ENCODE peak calls at places on chromosomes 16 and 17, in five cellular contexts. One of them, this sample, is unnamed.

GRCh38 chr16:79871906-79872305 is 271.4 kb upstream of the MAF start:
- DNase-seq in prostate gland: no peak
- DNase-seq in IMR-90: no peak
- DNase-seq in Peyer's patch: no peak
- DNase-seq in transverse colon: no peak
- DNase-seq in this sample: no peak

GRCh38 chr17:47692895-47693666 is 880 bp upstream of the TBKBP1 start:
- DNase-seq in Peyer's patch: no peak
- DNase-seq in transverse colon: no peak
- DNase-seq in IMR-90: no peak
- DNase-seq in prostate gland: no peak
- DNase-seq in this sample: no peak

GRCh38 chr17:39924691-39925055 is 2.7 kb downstream of the ORMDL3 start:
- DNase-seq in IMR-90: no peak
- DNase-seq in Peyer's patch: no peak
- DNase-seq in prostate gland: no peak
- DNase-seq in transverse colon: no peak
- DNase-seq in this sample: no peak

GRCh38 chr17:52170963-52171572 is 12.6 kb upstream of the CA10 start:
- DNase-seq in IMR-90: no peak
- DNase-seq in Peyer's patch: no peak
- DNase-seq in transverse colon: no peak
- DNase-seq in prostate gland: peak; percentile 14
- DNase-seq in this sample: peak; percentile 8

GRCh38 chr17:6756425-6757012 is 673 bp downstream of the XAF1 start:
- DNase-seq in IMR-90: no peak
- DNase-seq in Peyer's patch: no peak
- DNase-seq in prostate gland: no peak
- DNase-seq in transverse colon: no peak
- DNase-seq in this sample: no peak

GRCh38 chr17:31211352-31212012 is 85.6 kb downstream of the OMG start:
- DNase-seq in prostate gland: no peak
- DNase-seq in IMR-90: peak; percentile 51
- DNase-seq in Peyer's patch: no peak
- DNase-seq in transverse colon: no peak
- DNase-seq in this sample: no peak

GRCh38 chr17:38324732-38325131 is 19.0 kb downstream of the GPR179 start:
- DNase-seq in Peyer's patch: no peak
- DNase-seq in transverse colon: no peak
- DNase-seq in IMR-90: no peak
- DNase-seq in prostate gland: no peak
- DNase-seq in this sample: no peak

GRCh38 chr17:55572599-55572998 is 61.3 kb upstream of the SMIM36 start:
- DNase-seq in Peyer's patch: no peak
- DNase-seq in transverse colon: no peak
- DNase-seq in IMR-90: no peak
- DNase-seq in prostate gland: no peak
- DNase-seq in this sample: no peak

GRCh38 chr16:47905771-47906170 is 250.0 kb downstream of the ABCC12 start:
- DNase-seq in transverse colon: no peak
- DNase-seq in IMR-90: peak; percentile 63
- DNase-seq in prostate gland: no peak
- DNase-seq in Peyer's patch: no peak
- DNase-seq in this sample: no peak

GRCh38 chr16:69444873-69445517 is 20.6 kb downstream of the CYB5B start:
- DNase-seq in transverse colon: no peak
- DNase-seq in IMR-90: peak; percentile 45
- DNase-seq in Peyer's patch: no peak
- DNase-seq in prostate gland: no peak
- DNase-seq in this sample: peak; percentile 39

GRCh38 chr17:45578516-45579455 is 88.3 kb upstream of the PLEKHM1 start:
- DNase-seq in prostate gland: no peak
- DNase-seq in transverse colon: no peak
- DNase-seq in IMR-90: no peak
- DNase-seq in Peyer's patch: no peak
- DNase-seq in this sample: no peak

GRCh38 chr17:79090503-79091372 is 16.1 kb downstream of the ENGASE start:
- DNase-seq in transverse colon: no peak
- DNase-seq in IMR-90: no peak
- DNase-seq in Peyer's patch: no peak
- DNase-seq in prostate gland: no peak
- DNase-seq in this sample: no peak

GRCh38 chr16:31055613-31056012 is 18.4 kb downstream of the ZNF668 start:
- DNase-seq in IMR-90: no peak
- DNase-seq in Peyer's patch: no peak
- DNase-seq in transverse colon: no peak
- DNase-seq in prostate gland: no peak
- DNase-seq in this sample: no peak

GRCh38 chr17:57766307-57766943 is 21.3 kb upstream of the CCDC182 start:
- DNase-seq in Peyer's patch: no peak
- DNase-seq in prostate gland: peak; percentile 62
- DNase-seq in transverse colon: no peak
- DNase-seq in IMR-90: no peak
- DNase-seq in this sample: no peak

GRCh38 chr17:31499771-31500554 is 108.5 kb downstream of the RAB11FIP4 start:
- DNase-seq in prostate gland: no peak
- DNase-seq in Peyer's patch: no peak
- DNase-seq in transverse colon: peak; percentile 36
- DNase-seq in IMR-90: peak; percentile 22
- DNase-seq in this sample: no peak

GRCh38 chr16:15498427-15499175 is 64.2 kb downstream of the BMERB1 start:
- DNase-seq in Peyer's patch: no peak
- DNase-seq in transverse colon: no peak
- DNase-seq in IMR-90: peak; percentile 71
- DNase-seq in prostate gland: no peak
- DNase-seq in this sample: no peak

GRCh38 chr16:88459366-88460055 is 6.4 kb downstream of the ZFPM1 start:
- DNase-seq in Peyer's patch: no peak
- DNase-seq in prostate gland: no peak
- DNase-seq in transverse colon: no peak
- DNase-seq in IMR-90: no peak
- DNase-seq in this sample: no peak
- TF ChIP-seq POLR2A in Peyer's patch: no peak
- TF ChIP-seq POLR2A in prostate gland: no peak
- TF ChIP-seq POLR2A in transverse colon: no peak
- TF ChIP-seq POLR2A in IMR-90: no peak
- TF ChIP-seq POLR2A in this sample: no peak

DNA sequence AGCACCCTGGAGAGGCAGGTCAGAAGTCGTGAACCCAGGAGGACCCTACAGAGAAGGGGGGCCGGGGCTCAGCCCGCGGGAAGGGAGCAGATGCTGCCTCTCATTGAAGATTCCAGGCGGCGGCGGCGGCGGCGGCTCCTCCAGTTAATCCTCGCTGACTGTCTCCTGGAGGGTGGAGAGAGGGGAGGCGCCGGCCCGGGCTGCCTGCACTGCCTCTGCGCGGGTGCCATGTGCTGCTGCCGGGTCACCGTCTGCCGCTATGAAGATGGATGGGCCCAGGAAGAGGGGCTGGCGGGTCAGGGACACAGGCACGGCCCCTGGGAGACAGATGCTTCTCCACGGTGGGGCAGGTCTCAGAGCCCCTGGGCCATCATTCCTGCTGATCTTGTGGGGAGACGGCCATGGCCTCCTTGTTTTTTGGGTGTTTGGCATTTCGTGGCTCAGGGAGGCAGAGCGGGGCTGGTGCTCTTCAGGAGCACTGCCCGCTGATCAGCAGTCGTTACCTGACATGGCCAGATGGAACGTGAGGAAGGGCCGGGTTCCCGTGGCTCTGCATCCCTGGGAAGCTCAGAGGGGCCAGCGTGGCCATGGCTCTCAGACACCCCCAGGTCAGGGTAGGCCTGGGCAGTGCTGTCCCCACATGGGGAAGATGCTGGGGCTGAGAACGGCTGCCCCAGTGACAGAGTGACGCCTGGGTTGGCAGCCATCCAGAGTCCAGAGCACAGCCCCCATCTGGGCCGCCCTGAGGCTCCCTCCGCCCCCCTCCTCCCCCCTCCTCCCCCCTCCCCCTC is 36.1 kb downstream of the GINS2 start:
- DNase-seq in prostate gland: no peak
- DNase-seq in transverse colon: peak; percentile 61
- DNase-seq in IMR-90: peak; percentile 38
- DNase-seq in Peyer's patch: no peak
- DNase-seq in this sample: peak; percentile 81
- TF ChIP-seq POLR2A in prostate gland: no peak
- TF ChIP-seq POLR2A in transverse colon: no peak
- TF ChIP-seq POLR2A in IMR-90: no peak
- TF ChIP-seq POLR2A in Peyer's patch: no peak
- TF ChIP-seq POLR2A in this sample: no peak

DNA sequence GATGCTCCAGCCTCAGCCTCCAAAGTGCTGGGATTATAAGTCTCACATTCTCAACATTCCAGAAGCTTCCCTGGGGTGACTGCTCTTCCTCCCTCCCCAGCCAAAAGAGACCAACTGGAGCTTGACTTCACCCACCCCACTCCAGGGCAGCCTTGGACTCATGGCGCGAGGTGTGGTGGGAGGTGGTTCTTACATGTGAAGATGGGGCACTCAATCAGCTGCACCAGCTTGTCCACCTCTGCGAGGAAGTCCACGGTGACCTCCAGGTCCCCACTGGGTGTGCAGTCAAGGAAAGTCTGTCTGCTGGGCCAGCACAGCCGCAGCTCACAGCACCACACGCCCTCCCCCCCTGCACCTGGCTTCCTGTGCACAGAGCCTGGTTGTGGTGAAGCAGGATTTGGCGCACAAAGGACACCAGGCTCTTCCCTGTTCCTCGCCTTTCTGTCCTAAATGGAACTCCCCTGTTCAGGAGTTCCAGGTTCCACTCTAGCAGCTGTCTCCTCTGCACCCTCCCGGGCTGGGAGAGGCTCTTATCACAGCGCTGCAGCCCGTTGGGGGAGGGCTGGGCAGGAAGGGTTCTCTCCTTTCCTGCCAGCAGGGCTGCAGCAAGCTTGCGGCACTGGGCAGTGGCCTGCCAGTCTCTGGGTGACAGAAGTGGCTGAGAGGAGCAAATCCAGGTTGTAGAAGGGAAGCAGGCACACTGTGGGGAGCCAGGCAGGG is 9.7 kb upstream of the MTSS2 start:
- DNase-seq in prostate gland: no peak
- DNase-seq in Peyer's patch: no peak
- DNase-seq in IMR-90: no peak
- DNase-seq in transverse colon: peak; percentile 47
- DNase-seq in this sample: peak; percentile 92
- TF ChIP-seq POLR2A in prostate gland: no peak
- TF ChIP-seq POLR2A in Peyer's patch: no peak
- TF ChIP-seq POLR2A in IMR-90: no peak
- TF ChIP-seq POLR2A in transverse colon: no peak
- TF ChIP-seq POLR2A in this sample: no peak

GRCh38 chr17:77269696-77270681 is 129.2 kb downstream of the SEC14L1 start:
- DNase-seq in Peyer's patch: no peak
- DNase-seq in prostate gland: no peak
- DNase-seq in IMR-90: no peak
- DNase-seq in transverse colon: no peak
- DNase-seq in this sample: no peak

GRCh38 chr17:77271421-77271820 is 130.7 kb downstream of the SEC14L1 start:
- DNase-seq in IMR-90: no peak
- DNase-seq in prostate gland: no peak
- DNase-seq in Peyer's patch: no peak
- DNase-seq in transverse colon: no peak
- DNase-seq in this sample: no peak

GRCh38 chr17:77264617-77265230 is 124.0 kb downstream of the SEC14L1 start:
- DNase-seq in Peyer's patch: no peak
- DNase-seq in prostate gland: no peak
- DNase-seq in transverse colon: no peak
- DNase-seq in IMR-90: no peak
- DNase-seq in this sample: no peak

GRCh38 chr17:77266213-77266612 is 125.4 kb downstream of the SEC14L1 start:
- DNase-seq in IMR-90: no peak
- DNase-seq in Peyer's patch: no peak
- DNase-seq in transverse colon: no peak
- DNase-seq in prostate gland: no peak
- DNase-seq in this sample: no peak

DNA sequence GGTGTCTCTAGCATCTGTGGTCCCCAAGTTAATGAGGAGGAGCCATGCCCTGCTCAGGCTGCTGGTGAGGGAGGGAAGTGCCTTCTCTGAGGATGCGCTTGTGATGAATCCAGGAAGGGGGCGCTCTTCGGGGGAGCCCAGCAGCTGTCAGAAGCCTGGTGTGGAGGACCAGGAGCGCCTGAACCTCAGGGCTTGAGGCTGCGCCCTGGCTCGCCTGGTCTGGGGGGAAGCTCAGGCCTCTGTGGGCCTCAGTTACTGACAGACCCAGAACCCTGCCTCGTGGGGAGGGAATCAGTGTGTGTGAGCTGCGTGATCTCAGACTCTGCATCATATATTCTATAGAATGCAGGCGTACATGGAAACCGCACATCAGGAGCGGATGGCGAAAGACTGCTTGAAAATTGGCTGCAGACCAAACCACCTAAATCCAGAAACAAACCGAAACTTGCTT is 126.1 kb downstream of the SEC14L1 start:
- DNase-seq in Peyer's patch: no peak
- DNase-seq in transverse colon: no peak
- DNase-seq in IMR-90: peak; percentile 23
- DNase-seq in prostate gland: no peak
- DNase-seq in this sample: peak; percentile 25
- TF ChIP-seq POLR2A in Peyer's patch: no peak
- TF ChIP-seq POLR2A in transverse colon: no peak
- TF ChIP-seq POLR2A in IMR-90: no peak
- TF ChIP-seq POLR2A in prostate gland: no peak
- TF ChIP-seq POLR2A in this sample: no peak

DNA sequence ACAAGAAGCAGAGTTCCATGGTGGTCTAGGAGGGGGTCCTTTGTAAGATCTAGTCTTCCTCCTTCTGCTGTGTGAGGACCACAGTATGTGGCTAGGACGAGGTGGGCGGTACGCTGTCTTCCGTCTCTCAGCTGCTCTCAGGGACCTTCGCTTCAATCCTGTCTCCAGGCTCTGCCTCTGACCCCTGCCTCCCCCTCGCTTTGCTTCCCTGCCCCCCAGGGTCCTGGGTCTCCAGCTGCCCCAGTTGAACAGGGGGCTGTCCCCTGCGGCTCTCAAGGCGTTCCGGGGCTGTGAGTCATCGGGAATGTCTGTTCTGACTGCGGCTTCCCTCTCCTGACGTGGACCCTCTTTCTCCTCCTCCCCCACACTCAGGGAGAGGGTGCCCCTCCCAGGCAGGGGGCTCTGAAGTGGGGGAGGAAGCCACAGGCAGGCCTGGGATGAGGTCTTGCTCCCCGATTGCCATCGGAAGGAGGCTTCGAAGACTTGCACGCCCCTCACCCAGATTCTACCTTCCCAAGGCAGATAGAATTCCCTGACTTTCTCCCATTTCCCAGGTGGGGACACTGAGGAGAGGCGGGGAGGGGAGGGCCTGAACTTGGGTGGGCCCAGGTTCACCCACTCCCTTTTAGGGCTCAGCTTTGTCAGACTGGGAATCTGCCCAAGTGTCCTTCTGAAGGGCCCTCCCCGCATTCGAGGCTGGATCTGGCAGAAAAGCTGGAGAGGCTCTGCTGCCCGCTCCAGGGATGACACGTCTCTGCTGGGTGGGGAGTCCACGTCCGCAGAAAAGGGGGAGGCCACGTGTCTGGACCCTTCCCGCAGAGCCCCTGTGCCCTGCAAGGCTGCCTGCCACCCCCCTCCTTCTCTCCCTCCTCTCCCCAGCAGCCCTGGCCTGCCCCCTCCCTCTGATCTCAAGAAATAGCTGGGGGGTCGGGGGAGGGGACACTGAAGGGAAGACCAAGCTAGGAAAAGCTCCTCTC is 9.1 kb upstream of the COL1A1 start:
- DNase-seq in IMR-90: peak; percentile 99
- DNase-seq in Peyer's patch: no peak
- DNase-seq in prostate gland: no peak
- DNase-seq in transverse colon: peak; percentile 65
- DNase-seq in this sample: no peak
- TF ChIP-seq POLR2A in IMR-90: peak; percentile 89
- TF ChIP-seq POLR2A in Peyer's patch: no peak
- TF ChIP-seq POLR2A in prostate gland: no peak
- TF ChIP-seq POLR2A in transverse colon: no peak
- TF ChIP-seq POLR2A in this sample: no peak

This sample was measured in erythroblast.